ENCODE peak calls at places on chromosomes 16 and 17, in five cellular contexts. A is mammary epithelial cell, Y is GM12878, V is HCT116, D is fibroblast of lung. G is an unnamed sample.

GRCh38 chr17:2814499-2815341 is 18.5 kb downstream of the RAP1GAP2 start:
- DNase-seq in A (peak), Y (peak), V (no peak), D (no peak), G (peak)

GRCh38 chr17:17994271-17994670 is 21.6 kb downstream of the DRC3 start:
- DNase-seq in A (no peak), Y (no peak), V (peak), D (peak), G (no peak)

GRCh38 chr16:66020061-66020460 is 346.4 kb upstream of the CDH5 start:
- DNase-seq in A (no peak), Y (no peak), V (no peak), D (no peak), G (no peak)

GRCh38 chr17:12736526-12736925 is 52.8 kb upstream of the ARHGAP44 start:
- DNase-seq in A (no peak), Y (no peak), V (no peak), D (no peak), G (no peak)

GRCh38 chr16:14364386-14365199 is 265.5 kb downstream of the PARN start:
- DNase-seq in A (no peak), Y (no peak), V (peak), D (peak), G (no peak)

GRCh38 chr17:44655983-44656700 is at the start of gene MEIOC:
- DNase-seq in A (peak), Y (no peak), V (no peak), D (no peak), G (no peak)

GRCh38 chr17:38434178-38434665 is 6.0 kb downstream of the ARHGAP23 start:
- DNase-seq in A (no peak), Y (no peak), V (no peak), D (no peak), G (no peak)

GRCh38 chr17:7438050-7438614 is 1.2 kb upstream of the FGF11 start:
- DNase-seq in A (peak), Y (no peak), V (no peak), D (no peak), G (no peak)

GRCh38 chr17:29929006-29929543 is 953 bp downstream of the SSH2 start:
- DNase-seq in A (peak), Y (no peak), V (no peak), D (peak), G (peak)

GRCh38 chr16:48236286-48236685 is 7.8 kb upstream of the LONP2 start:
- DNase-seq in A (no peak), Y (no peak), V (no peak), D (no peak), G (no peak)

GRCh38 chr16:569445-570254 is at the start of gene PIGQ:
- DNase-seq in A (peak), Y (no peak), V (no peak), D (peak), G (peak)

GRCh38 chr17:68441064-68441770 is 16.1 kb downstream of the WIPI1 start:
- DNase-seq in A (no peak), Y (no peak), V (no peak), D (no peak), G (no peak)

GRCh38 chr16:79267781-79268180 is 332.8 kb downstream of the MAF start:
- DNase-seq in A (no peak), Y (no peak), V (no peak), D (no peak), G (no peak)

GRCh38 chr17:80605326-80606066 is 60.9 kb downstream of the RPTOR start:
- DNase-seq in A (peak), Y (peak), V (no peak), D (no peak), G (no peak)

GRCh38 chr17:41968676-41969075 is 2.1 kb downstream of the CNP start:
- DNase-seq in A (no peak), Y (no peak), V (no peak), D (no peak), G (no peak)

GRCh38 chr16:46817961-46818360 is 13.0 kb downstream of the C16orf87 start:
- DNase-seq in A (no peak), Y (no peak), V (no peak), D (peak), G (no peak)

GRCh38 chr17:81720267-81721071 is 8.4 kb downstream of the SLC25A10 start:
- DNase-seq in A (no peak), Y (no peak), V (no peak), D (no peak), G (no peak)

GRCh38 chr17:77466596-77467223 is 325.9 kb downstream of the SEC14L1 start:
- DNase-seq in A (no peak), Y (no peak), V (no peak), D (no peak), G (peak)

GRCh38 chr16:9225527-9226316 is 134.3 kb downstream of the HAPSTR1 start:
- DNase-seq in A (no peak), Y (no peak), V (peak), D (no peak), G (no peak)

GRCh38 chr16:70579648-70580630 is 56.3 kb downstream of the SF3B3 start:
- DNase-seq in A (no peak), Y (no peak), V (no peak), D (no peak), G (no peak)

GRCh38 chr16:47143329-47143676 is 442 bp downstream of the NETO2 start:
- DNase-seq in A (peak), Y (no peak), V (peak), D (peak), G (peak)

GRCh38 chr16:4613636-4614570 is 785 bp downstream of the UBALD1 start:
- DNase-seq in A (peak), Y (no peak), V (no peak), D (peak), G (no peak)

GRCh38 chr17:42814633-42815399 is 9.3 kb downstream of the BECN1 start:
- DNase-seq in A (peak), Y (no peak), V (no peak), D (peak), G (no peak)

GRCh38 chr17:42819939-42820535 is 4.0 kb downstream of the BECN1 start:
- DNase-seq in A (peak), Y (no peak), V (peak), D (peak), G (peak)

GRCh38 chr16:16120382-16121184 is 102.7 kb downstream of the ABCC6 start:
- DNase-seq in A (no peak), Y (no peak), V (no peak), D (peak), G (no peak)

GRCh38 chr16:824601-825000 is 24.1 kb upstream of the GNG13 start:
- DNase-seq in A (no peak), Y (no peak), V (no peak), D (no peak), G (no peak)

GRCh38 chr16:29231231-29231630 is 175.3 kb downstream of the NPIPB11 start:
- DNase-seq in A (no peak), Y (no peak), V (no peak), D (peak), G (no peak)

GRCh38 chr17:80097307-80097630 is 4.1 kb upstream of the GAA start:
- DNase-seq in A (no peak), Y (no peak), V (no peak), D (no peak), G (no peak)

GRCh38 chr16:12009462-12009861 is 32.9 kb downstream of the SNX29 start:
- DNase-seq in A (no peak), Y (no peak), V (no peak), D (no peak), G (no peak)

GRCh38 chr17:73939808-73940207 is 263.7 kb upstream of the RPL38 start:
- DNase-seq in A (no peak), Y (no peak), V (no peak), D (no peak), G (no peak)

GRCh38 chr17:47687748-47688147 is 6.2 kb upstream of the TBKBP1 start:
- DNase-seq in A (no peak), Y (no peak), V (no peak), D (peak), G (peak)

GRCh38 chr17:33328129-33328528 is 35.0 kb upstream of the ASIC2 start:
- DNase-seq in A (no peak), Y (no peak), V (no peak), D (no peak), G (no peak)

GRCh38 chr16:49513040-49513439 is 139.4 kb downstream of the C16orf78 start:
- DNase-seq in A (no peak), Y (no peak), V (no peak), D (no peak), G (peak)

GRCh38 chr16:8655184-8655717 is 19.2 kb upstream of the ABAT start:
- DNase-seq in A (peak), Y (peak), V (no peak), D (peak), G (peak)

GRCh38 chr17:16361874-16362273 is 8.6 kb upstream of the CENPV start:
- DNase-seq in A (no peak), Y (no peak), V (no peak), D (no peak), G (no peak)

GRCh38 chr16:71441348-71441781 is 489 bp downstream of the TLE7 start:
- DNase-seq in A (no peak), Y (no peak), V (no peak), D (no peak), G (no peak)

GRCh38 chr17:57523926-57524634 is 221.0 kb downstream of the CCDC182 start:
- DNase-seq in A (peak), Y (no peak), V (peak), D (peak), G (no peak)

GRCh38 chr16:87832759-87833502 is 36.4 kb downstream of the SLC7A5 start:
- DNase-seq in A (no peak), Y (no peak), V (no peak), D (no peak), G (no peak)

GRCh38 chr16:88876942-88877526 is 10.6 kb upstream of the PABPN1L start:
- DNase-seq in A (no peak), Y (no peak), V (no peak), D (no peak), G (no peak)

GRCh38 chr17:51947160-51947559 is 211.4 kb downstream of the CA10 start:
- DNase-seq in A (no peak), Y (no peak), V (no peak), D (no peak), G (no peak)
- H3K4me3 ChIP-seq in A (no peak), Y (no peak), V (no peak), D (no peak), G (no peak)

GRCh38 chr17:31780436-31780835 is 78.6 kb downstream of the COPRS start:
- DNase-seq in A (no peak), Y (no peak), V (no peak), D (no peak), G (no peak)
- TF ChIP-seq EZH2 in A (no peak), Y (no peak), V (no peak), D (no peak), G (no peak)

GRCh38 chr16:74034862-74035261 is 261.8 kb upstream of the PSMD7 start:
- DNase-seq in A (peak), Y (no peak), V (peak), D (peak), G (no peak)

GRCh38 chr16:74030000-74030399 is 266.6 kb upstream of the PSMD7 start:
- DNase-seq in A (no peak), Y (no peak), V (no peak), D (no peak), G (no peak)

GRCh38 chr16:74031551-74031950 is 265.1 kb upstream of the PSMD7 start:
- DNase-seq in A (no peak), Y (no peak), V (no peak), D (no peak), G (no peak)

DNA sequence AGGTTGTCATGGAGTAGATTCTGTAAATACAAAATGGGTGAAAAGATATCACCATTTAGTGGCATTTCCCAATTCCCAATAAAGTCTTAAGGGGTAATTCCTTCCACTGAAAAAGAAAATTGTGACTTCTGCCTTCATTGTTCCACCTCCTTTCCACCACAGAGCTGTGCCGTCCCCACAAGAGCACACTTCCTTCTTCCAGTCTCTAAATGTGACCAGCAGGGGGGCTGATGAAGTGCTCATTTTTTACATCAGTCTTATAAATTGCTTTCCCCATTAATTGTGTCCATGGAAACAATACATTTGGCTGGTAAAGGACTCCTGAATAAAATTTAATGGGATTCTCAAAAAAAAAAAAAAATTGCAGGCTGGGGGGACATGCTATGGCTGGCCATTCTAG is 260.8 kb upstream of the PSMD7 start:
- DNase-seq in A (no peak), Y (no peak), V (peak), D (peak), G (no peak)
- TF ChIP-seq CTCF in A (peak), Y (peak), V (peak), D (peak), G (no peak)

DNA sequence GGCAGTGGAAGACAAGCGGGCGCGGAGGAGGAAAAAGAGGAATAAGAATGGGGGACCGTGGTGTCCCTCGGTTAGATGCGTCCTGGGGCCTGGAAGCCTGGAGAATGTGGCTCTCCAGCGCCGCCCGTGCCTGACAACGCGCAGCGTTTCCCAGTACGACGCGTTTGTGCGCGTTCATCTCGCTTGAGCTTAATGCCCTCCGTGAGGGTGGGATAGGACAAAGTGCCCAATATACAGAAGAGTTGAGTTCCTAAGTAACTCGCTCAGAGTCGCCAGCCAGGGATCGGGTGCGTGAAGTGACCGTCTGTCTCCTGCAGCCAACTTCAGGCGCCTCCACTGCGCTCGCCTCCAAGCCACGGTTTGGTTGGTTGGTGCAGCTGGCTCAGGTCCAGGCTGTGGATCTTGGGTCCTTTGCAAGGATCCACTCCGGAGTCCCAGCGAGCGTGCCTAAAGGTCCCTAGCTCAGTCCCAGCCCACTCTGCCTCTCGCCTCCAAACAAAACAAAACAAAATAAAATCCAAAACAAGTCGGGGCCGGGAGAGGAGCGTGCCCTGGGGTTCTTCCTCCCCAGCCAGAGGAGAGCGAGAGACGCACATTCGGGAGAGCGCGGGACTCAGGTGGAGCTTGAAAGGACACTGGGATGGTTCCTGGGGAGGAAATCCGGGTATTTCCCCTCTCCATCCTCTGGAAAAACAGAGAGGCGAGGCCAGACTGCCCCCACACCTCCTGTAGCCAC is 951 bp downstream of the GALR2 start:
- DNase-seq in A (peak), Y (no peak), V (no peak), D (no peak), G (no peak)
- H3K4me3 ChIP-seq in A (no peak), Y (no peak), V (no peak), D (no peak), G (no peak)